ENCODE peak calls at places on chromosomes 4 and X, in seven cellular contexts. W is keratinocyte, V is spleen, S is lower lobe of right lung, O is testis, N is dorsolateral prefrontal cortex, D is psoas muscle. J is an unnamed sample.
A peak's percentile ranks its signal among the peaks of the same experiment; 100 is the strongest.

GRCh38 chr4:94582517-94582916 is 130.8 kb downstream of the PDLIM5 start:
- DNase-seq in O (no peak), W (no peak), S (no peak), V (no peak), N (no peak), D (no peak), J (no peak)

GRCh38 chr4:20773144-20773997 is 73.1 kb downstream of the PACRGL start:
- DNase-seq in O (peak; percentile 64), D (peak; percentile 12), V (no peak), N (peak; percentile 8), S (peak; percentile 47), W (no peak), J (peak; percentile 1)

GRCh38 chrX:153400146-153401132 is 711 bp downstream of the PNMA6E start:
- DNase-seq in S (peak; percentile 64), V (peak; percentile 82), O (peak; percentile 46), W (no peak), D (peak; percentile 47), N (no peak), J (no peak)

GRCh38 chr4:127623755-127624087 is 9.0 kb upstream of the INTU start:
- DNase-seq in D (peak; percentile 31), V (no peak), O (peak; percentile 73), S (no peak), W (no peak), N (no peak), J (no peak)

GRCh38 chr4:115279300-115279699 is 165.9 kb upstream of the NDST4 start:
- DNase-seq in O (no peak), S (no peak), W (no peak), N (no peak), D (no peak), V (no peak), J (no peak)

GRCh38 chrX:120857240-120857639 is 18.4 kb downstream of the CT47B1 start:
- DNase-seq in W (no peak), N (no peak), S (no peak), D (no peak), V (no peak), O (no peak), J (no peak)

GRCh38 chr4:98536631-98537030 is 121.8 kb downstream of the TSPAN5 start:
- DNase-seq in V (no peak), D (no peak), W (no peak), O (no peak), N (no peak), S (no peak), J (no peak)

GRCh38 chr4:157582141-157582540 is 361.6 kb downstream of the GRIA2 start:
- DNase-seq in D (no peak), S (no peak), O (no peak), W (no peak), V (no peak), N (no peak), J (no peak)

GRCh38 chr4:183905081-183905592 is at the start of gene STOX2:
- DNase-seq in O (peak; percentile 79), V (peak; percentile 81), N (peak; percentile 82), D (peak; percentile 78), W (no peak), S (peak; percentile 78), J (no peak)

GRCh38 chr4:74931386-74931785 is 1.5 kb upstream of the PARM1 start:
- DNase-seq in N (no peak), D (no peak), S (no peak), O (no peak), W (no peak), V (no peak), J (no peak)

GRCh38 chr4:113481820-113482219 is 279.7 kb downstream of the CAMK2D start:
- DNase-seq in V (no peak), N (no peak), W (no peak), D (no peak), S (no peak), O (no peak), J (no peak)

GRCh38 chrX:42725196-42725595 is 52.8 kb downstream of the PPP1R2C start:
- DNase-seq in D (no peak), N (no peak), W (no peak), O (no peak), S (no peak), V (no peak), J (no peak)

GRCh38 chr4:110503588-110504435 is 27.9 kb downstream of the ENPEP start:
- DNase-seq in D (no peak), N (no peak), S (no peak), O (no peak), W (no peak), V (no peak), J (no peak)

GRCh38 chr4:178462710-178463109 is 1020.5 kb upstream of the AGA start:
- DNase-seq in N (no peak), V (no peak), S (no peak), W (no peak), O (no peak), D (no peak), J (no peak)

GRCh38 chrX:50635162-50635561 is 164.5 kb upstream of the DGKK start:
- DNase-seq in N (no peak), W (no peak), O (no peak), D (no peak), V (no peak), S (no peak), J (no peak)

GRCh38 chr4:85370400-85371032 is 104.4 kb upstream of the ARHGAP24 start:
- DNase-seq in W (peak; percentile 9), S (no peak), D (peak; percentile 10), V (no peak), O (peak; percentile 53), N (no peak), J (no peak)

DNA sequence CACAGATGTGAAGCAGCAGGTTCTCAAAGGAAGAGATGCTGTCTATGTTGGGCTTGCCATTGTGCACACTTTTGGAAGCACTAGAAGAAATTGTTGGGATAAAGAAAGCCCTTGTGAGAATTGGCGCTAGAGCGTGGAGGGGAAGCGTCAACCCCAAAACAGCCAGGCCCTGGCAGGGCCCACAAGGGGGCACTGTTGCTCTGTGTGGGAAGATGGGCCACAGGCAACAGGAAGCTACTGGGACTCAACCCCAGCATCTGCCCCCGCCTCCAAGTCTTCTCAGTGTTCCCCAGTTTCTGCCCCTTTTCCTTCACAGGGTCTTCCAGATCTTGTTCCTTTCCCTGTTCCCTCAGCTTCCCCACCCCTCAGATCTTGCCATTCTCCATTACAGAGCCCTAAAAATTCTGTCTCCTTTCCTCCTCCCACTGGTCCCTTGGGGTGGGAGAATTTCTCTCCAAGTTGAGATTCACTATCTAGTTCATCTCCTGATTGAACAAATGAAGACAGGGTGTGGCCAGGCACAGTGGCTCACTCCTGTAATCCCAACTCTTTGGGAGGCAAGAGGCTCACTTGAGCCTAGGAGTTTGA is 85.5 kb downstream of the STARD8 start:
- DNase-seq in V (peak; percentile 85), W (peak; percentile 1), O (peak; percentile 68), D (peak; percentile 60), S (peak; percentile 69), N (no peak), J (no peak)
- TF ChIP-seq CTCF in V (no peak), W (peak; percentile 83), O (peak; percentile 55), D (peak; percentile 72), S (peak; percentile 73), N (peak; percentile 41), J (peak; percentile 77)

GRCh38 chr4:1412376-1413220 is 6.4 kb upstream of the NKX1-1 start:
- DNase-seq in N (no peak), S (peak; percentile 24), O (no peak), V (no peak), D (no peak), W (no peak), J (no peak)
- H3K27me3 ChIP-seq in N (no peaks in the 10 kb centered on the region), S (peaks cover 91% of the 10 kb centered on the region), O (no peaks in the 10 kb centered on the region), V (peaks cover 98% of the 10 kb centered on the region), D (peaks cover 28% of the 10 kb centered on the region), W (peaks cover 62% of the 10 kb centered on the region), J (peaks cover 16% of the 10 kb centered on the region)

GRCh38 chr4:6374575-6374974 is 97.8 kb downstream of the PPP2R2C start:
- DNase-seq in D (no peak), N (no peak), S (peak; percentile 10), O (no peak), V (no peak), W (no peak), J (no peak)
- TF ChIP-seq CTCF in D (no peak), N (no peak), S (no peak), O (no peak), V (no peak), W (no peak), J (no peak)

DNA sequence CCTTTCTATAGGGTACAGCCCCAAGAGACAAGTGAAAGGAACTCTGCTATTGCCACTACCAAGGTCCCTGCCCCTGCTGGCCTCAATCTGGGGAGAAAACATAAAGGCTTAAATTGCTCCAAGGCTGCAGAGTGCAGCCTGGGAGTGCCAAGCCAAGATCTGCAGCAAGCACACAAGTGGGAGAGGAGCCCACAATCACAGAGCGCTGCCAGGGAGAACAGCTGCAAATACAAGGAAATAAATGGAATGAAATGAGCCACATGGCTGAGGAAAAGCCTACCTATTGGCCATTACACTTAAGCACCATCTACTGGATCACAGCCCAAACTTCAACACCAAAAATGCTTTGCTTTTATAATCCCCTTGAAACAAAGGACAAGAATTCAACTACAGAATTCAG is 582.4 kb downstream of the FAM133A start:
- DNase-seq in W (no peak), O (no peak), D (no peak), N (no peak), S (no peak), V (no peak), J (no peak)
- H3K27me3 ChIP-seq in W (no peaks in the 10 kb centered on the region), O (no peaks in the 10 kb centered on the region), D (no peaks in the 10 kb centered on the region), N (no peaks in the 10 kb centered on the region), S (no peaks in the 10 kb centered on the region), V (no peaks in the 10 kb centered on the region), J (no peaks in the 10 kb centered on the region)

DNA sequence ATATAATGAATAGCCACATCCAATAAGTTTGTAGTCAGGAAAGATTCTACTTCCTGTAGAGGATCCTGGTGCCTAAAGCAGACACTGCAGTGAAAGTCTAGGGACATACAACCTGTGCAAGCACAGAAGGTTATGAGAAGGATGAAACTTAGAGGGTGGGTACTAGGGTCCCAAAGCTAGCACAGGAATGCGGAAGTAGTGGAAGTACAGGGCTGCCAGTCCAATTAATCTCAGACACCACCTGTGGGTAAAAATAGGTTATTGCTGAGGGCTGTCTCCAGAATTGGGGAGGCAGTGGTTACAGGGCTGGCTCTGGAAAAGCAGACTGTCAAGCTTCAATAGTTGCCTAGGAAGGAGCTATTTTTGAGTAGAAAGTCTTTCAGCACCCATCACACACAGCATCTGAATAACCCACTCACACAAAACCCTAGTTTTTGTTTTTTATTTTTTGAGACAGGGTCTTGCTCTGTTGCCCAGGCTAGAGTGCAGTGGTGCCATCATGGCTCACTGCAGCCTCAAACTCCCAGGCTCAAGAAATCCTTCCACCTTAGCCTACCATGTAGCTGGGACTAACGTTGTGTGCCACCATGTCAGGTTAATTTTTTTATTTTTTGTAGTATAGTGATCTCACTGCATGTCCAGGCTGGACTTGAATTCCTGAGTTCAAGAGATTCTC is 50.8 kb upstream of the ELF2 start:
- DNase-seq in V (no peak), N (no peak), W (no peak), O (no peak), D (no peak), S (no peak), J (no peak)
- TF ChIP-seq CTCF in V (no peak), N (no peak), W (peak; percentile 54), O (no peak), D (peak; percentile 11), S (no peak), J (peak; percentile 6)

GRCh38 chr4:165875446-165875845 is 2.4 kb downstream of the TLL1 start:
- DNase-seq in O (no peak), S (no peak), N (no peak), D (no peak), V (no peak), W (no peak), J (no peak)
- H3K27me3 ChIP-seq in O (no peaks in the 10 kb centered on the region), S (peaks cover 38% of the 10 kb centered on the region), N (no peaks in the 10 kb centered on the region), D (no peaks in the 10 kb centered on the region), V (peaks cover 62% of the 10 kb centered on the region), W (no peaks in the 10 kb centered on the region), J (peaks cover 25% of the 10 kb centered on the region)